ENCODE peak calls at places on chromosomes 11 and 22, in four cellular contexts. One of them, this sample, is unnamed.

GRCh38 chr22:49575703-49576081 is 252.0 kb downstream of the BRD1 start:
- DNase-seq in thoracic aorta: no peak
- DNase-seq in NCI-H1092 treated with DMSO at 0.1 percent for 48 hours: no peak
- DNase-seq in NCI-H748 treated with DMSO at 0.1 percent for 48 hours: no peak
- DNase-seq in this sample: no peak

GRCh38 chr22:36201630-36202312 is at the start of gene APOL4:
- DNase-seq in thoracic aorta: peak; percentile 15
- DNase-seq in NCI-H1092 treated with DMSO at 0.1 percent for 48 hours: peak; percentile 62
- DNase-seq in NCI-H748 treated with DMSO at 0.1 percent for 48 hours: peak; percentile 10
- DNase-seq in this sample: no peak

GRCh38 chr11:60891103-60891741 is 15.2 kb downstream of the PRPF19 start:
- DNase-seq in thoracic aorta: no peak
- DNase-seq in NCI-H1092 treated with DMSO at 0.1 percent for 48 hours: no peak
- DNase-seq in NCI-H748 treated with DMSO at 0.1 percent for 48 hours: no peak
- DNase-seq in this sample: no peak

GRCh38 chr11:121435132-121435531 is 17.0 kb upstream of the SORL1 start:
- DNase-seq in thoracic aorta: no peak
- DNase-seq in NCI-H1092 treated with DMSO at 0.1 percent for 48 hours: no peak
- DNase-seq in NCI-H748 treated with DMSO at 0.1 percent for 48 hours: no peak
- DNase-seq in this sample: no peak

GRCh38 chr11:75563501-75563977 is 1.5 kb downstream of the SERPINH1 start:
- DNase-seq in thoracic aorta: no peak
- DNase-seq in NCI-H1092 treated with DMSO at 0.1 percent for 48 hours: no peak
- DNase-seq in NCI-H748 treated with DMSO at 0.1 percent for 48 hours: no peak
- DNase-seq in this sample: no peak

GRCh38 chr11:102599642-102600261 is 25.4 kb downstream of the MMP20 start:
- DNase-seq in thoracic aorta: no peak
- DNase-seq in NCI-H1092 treated with DMSO at 0.1 percent for 48 hours: no peak
- DNase-seq in NCI-H748 treated with DMSO at 0.1 percent for 48 hours: no peak
- DNase-seq in this sample: no peak

GRCh38 chr11:10709299-10710086 is 15.9 kb upstream of the IRAG1 start:
- DNase-seq in thoracic aorta: no peak
- DNase-seq in NCI-H1092 treated with DMSO at 0.1 percent for 48 hours: no peak
- DNase-seq in NCI-H748 treated with DMSO at 0.1 percent for 48 hours: no peak
- DNase-seq in this sample: no peak

GRCh38 chr11:77560605-77561004 is 29.1 kb upstream of the AQP11 start:
- DNase-seq in thoracic aorta: no peak
- DNase-seq in NCI-H1092 treated with DMSO at 0.1 percent for 48 hours: no peak
- DNase-seq in NCI-H748 treated with DMSO at 0.1 percent for 48 hours: no peak
- DNase-seq in this sample: no peak

GRCh38 chr11:67439321-67440228 is 2.1 kb upstream of the PTPRCAP start:
- DNase-seq in thoracic aorta: no peak
- DNase-seq in NCI-H1092 treated with DMSO at 0.1 percent for 48 hours: no peak
- DNase-seq in NCI-H748 treated with DMSO at 0.1 percent for 48 hours: no peak
- DNase-seq in this sample: no peak

GRCh38 chr11:76185931-76186401 is 20.3 kb downstream of the WNT11 start:
- DNase-seq in thoracic aorta: no peak
- DNase-seq in NCI-H1092 treated with DMSO at 0.1 percent for 48 hours: peak; percentile 62
- DNase-seq in NCI-H748 treated with DMSO at 0.1 percent for 48 hours: no peak
- DNase-seq in this sample: no peak

GRCh38 chr22:50696799-50697561 is 24.4 kb downstream of the SHANK3 start:
- DNase-seq in thoracic aorta: no peak
- DNase-seq in NCI-H1092 treated with DMSO at 0.1 percent for 48 hours: no peak
- DNase-seq in NCI-H748 treated with DMSO at 0.1 percent for 48 hours: no peak
- DNase-seq in this sample: no peak

GRCh38 chr22:35970601-35971417 is 57.8 kb downstream of the RBFOX2 start:
- DNase-seq in thoracic aorta: no peak
- DNase-seq in NCI-H1092 treated with DMSO at 0.1 percent for 48 hours: peak; percentile 31
- DNase-seq in NCI-H748 treated with DMSO at 0.1 percent for 48 hours: no peak
- DNase-seq in this sample: no peak

GRCh38 chr11:130476200-130476921 is 27.9 kb downstream of the ADAMTS15 start:
- DNase-seq in thoracic aorta: no peak
- DNase-seq in NCI-H1092 treated with DMSO at 0.1 percent for 48 hours: no peak
- DNase-seq in NCI-H748 treated with DMSO at 0.1 percent for 48 hours: no peak
- DNase-seq in this sample: no peak

GRCh38 chr22:30246962-30247376 is 410 bp upstream of the LIF start:
- DNase-seq in thoracic aorta: no peak
- DNase-seq in NCI-H1092 treated with DMSO at 0.1 percent for 48 hours: no peak
- DNase-seq in NCI-H748 treated with DMSO at 0.1 percent for 48 hours: no peak
- DNase-seq in this sample: no peak

This sample was measured in omental fat pad.